ENCODE peak calls at places on chromosomes 16 and 17, in ten cellular contexts. B is upper lobe of right lung, S is RWPE1, Y is endothelial cell, F is A549, I is esophagus squamous epithelium, W is neural crest cell, D is body of pancreas, N is stomach, X is spleen. U is an unnamed sample.

GRCh38 chr17:35146214-35146833 is 1.3 kb upstream of the UNC45B start:
- DNase-seq in I (no peak), B (no peak), N (no peak), S (no peak), F (no peak), X (no peak), W (no peak), Y (no peak), D (no peak), U (no peak)

GRCh38 chr16:66754819-66755218 is 3.4 kb upstream of the DYNC1LI2 start:
- DNase-seq in W (no peak), S (no peak), N (no peak), F (no peak), B (no peak), X (no peak), D (no peak), Y (no peak), I (no peak), U (no peak)

GRCh38 chr17:2056221-2057129 is 1.6 kb downstream of the HIC1 start:
- DNase-seq in W (no peak), B (no peak), I (no peak), F (no peak), X (peak), D (peak), S (no peak), Y (peak), N (no peak), U (peak)

GRCh38 chr17:79036609-79037008 is 12.6 kb downstream of the C1QTNF1 start:
- DNase-seq in N (no peak), D (no peak), W (no peak), X (no peak), S (peak), Y (no peak), I (no peak), B (no peak), F (peak), U (no peak)

GRCh38 chr16:85360323-85361277 is 248.3 kb upstream of the CIBAR2 start:
- DNase-seq in W (no peak), B (peak), Y (no peak), F (no peak), I (no peak), N (peak), D (peak), S (peak), X (no peak), U (no peak)

GRCh38 chr17:13981881-13982280 is 87.4 kb upstream of the COX10 start:
- DNase-seq in S (no peak), I (no peak), D (no peak), B (no peak), W (no peak), X (no peak), Y (no peak), N (no peak), F (no peak), U (no peak)

GRCh38 chr16:2783581-2784375 is 3.6 kb downstream of the PRSS33 start:
- DNase-seq in W (no peak), I (no peak), X (peak), B (peak), F (no peak), N (no peak), S (no peak), D (no peak), Y (no peak), U (no peak)

GRCh38 chr16:84034516-84034915 is 8.1 kb downstream of the SLC38A8 start:
- DNase-seq in B (no peak), D (no peak), W (no peak), I (no peak), F (no peak), S (no peak), Y (no peak), N (no peak), X (no peak), U (no peak)

DNA sequence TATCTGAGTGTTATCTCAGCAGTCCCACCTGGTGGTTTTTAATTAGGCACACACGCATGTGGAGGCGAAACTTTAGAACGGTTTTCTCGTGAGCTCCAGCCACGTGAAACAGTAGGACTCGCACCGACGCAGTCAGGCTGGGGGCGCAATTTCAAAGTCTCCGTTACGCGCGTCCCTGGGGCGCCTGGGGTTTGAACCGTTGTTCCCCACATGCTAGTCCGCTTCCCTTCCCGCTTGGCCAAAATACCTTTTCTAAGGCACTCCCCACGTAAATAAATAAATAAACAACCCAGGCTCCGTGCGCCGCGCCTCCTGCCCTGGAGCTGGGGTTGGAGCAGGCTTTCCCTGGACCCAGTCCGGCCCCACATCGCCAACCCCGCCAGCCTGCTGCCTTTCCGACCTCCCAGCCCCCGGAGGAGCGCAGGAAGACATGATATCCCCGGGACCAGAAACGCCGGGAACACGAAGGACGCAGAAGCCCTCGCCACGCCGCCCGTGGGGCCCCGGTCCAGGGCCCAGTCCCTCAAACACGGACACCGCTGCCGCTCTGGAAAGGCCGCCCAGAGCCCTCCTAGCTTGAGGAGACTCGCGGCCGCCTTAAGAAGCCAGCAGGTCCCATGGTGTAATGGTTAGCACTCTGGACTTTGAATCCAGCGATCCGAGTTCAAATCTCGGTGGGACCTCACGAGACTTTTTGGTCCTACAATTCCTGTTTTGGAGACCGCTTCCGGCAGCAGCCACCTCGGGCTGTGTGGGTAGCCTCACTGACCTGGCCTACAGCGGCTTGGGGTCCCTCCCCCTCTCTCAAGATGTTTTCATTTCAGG is 18.2 kb downstream of the GNGT2 start:
- DNase-seq in B (peak), F (peak), Y (peak), S (peak), D (peak), I (no peak), W (peak), X (peak), N (peak), U (peak)
- TF ChIP-seq CTCF in B (peak), F (peak), Y (no peak), S (peak), D (peak), I (peak), W (peak), X (peak), N (no peak), U (no peak)

DNA sequence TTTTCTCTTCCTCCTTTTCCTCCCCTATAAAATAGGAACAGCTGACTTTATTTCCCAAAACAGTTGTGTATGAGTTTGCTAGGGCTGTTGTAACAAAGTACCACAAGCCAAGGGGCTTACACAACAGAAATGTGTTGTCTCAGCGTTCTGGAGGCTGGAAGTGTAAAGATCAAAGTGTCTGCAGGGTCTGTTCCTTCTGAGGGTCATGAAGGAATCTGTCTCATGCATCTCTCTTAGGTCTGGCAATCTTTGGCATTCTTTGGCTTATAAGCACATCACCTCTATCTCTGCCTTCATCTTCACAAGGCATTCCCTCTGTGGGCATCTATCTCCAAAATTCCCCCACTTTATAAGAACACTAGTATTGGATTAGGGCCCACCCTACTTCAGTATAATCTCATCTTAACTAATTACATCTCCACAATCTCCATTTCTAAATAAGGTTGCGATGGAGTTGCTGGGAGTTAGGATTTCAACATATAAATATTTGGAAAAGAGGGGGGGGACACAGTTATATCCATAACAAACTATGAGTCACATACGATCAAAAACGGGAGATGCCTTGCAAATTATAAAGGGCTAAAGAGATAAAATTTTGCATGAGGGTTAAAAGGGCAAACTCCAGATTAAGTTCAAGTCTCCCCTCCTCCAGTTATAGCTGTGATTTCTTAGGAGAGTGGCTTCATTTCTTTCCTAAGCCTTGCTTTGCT is 109.6 kb downstream of the VAT1L start:
- DNase-seq in X (no peak), B (no peak), N (no peak), D (no peak), W (no peak), S (no peak), I (no peak), Y (no peak), F (no peak), U (no peak)
- TF ChIP-seq CTCF in X (no peak), B (no peak), N (no peak), D (no peak), W (no peak), S (no peak), I (no peak), Y (no peak), F (no peak), U (no peak)

GRCh38 chr17:47735536-47736011 is 2.5 kb downstream of the TBX21 start:
- DNase-seq in I (no peak), F (no peak), X (peak), B (peak), W (no peak), S (no peak), D (no peak), Y (no peak), N (no peak), U (no peak)
- TF ChIP-seq CTCF in I (no peak), F (no peak), X (no peak), B (no peak), W (no peak), S (no peak), D (no peak), Y (no peak), N (no peak), U (no peak)

GRCh38 chr17:81524865-81525159 is 3.4 kb upstream of the FSCN2 start:
- DNase-seq in X (no peak), N (no peak), D (no peak), Y (no peak), W (no peak), B (no peak), I (no peak), S (no peak), F (no peak), U (no peak)

GRCh38 chr17:81520021-81520894 is 7.7 kb upstream of the ACTG1 start:
- DNase-seq in D (peak), N (no peak), S (no peak), F (no peak), I (no peak), X (peak), Y (no peak), W (no peak), B (peak), U (peak)

GRCh38 chr17:81522491-81523125 is 5.6 kb upstream of the FSCN2 start:
- DNase-seq in B (no peak), N (no peak), W (no peak), I (no peak), Y (no peak), S (no peak), D (no peak), F (no peak), X (no peak), U (no peak)

GRCh38 chr17:81524063-81524864 is 3.9 kb upstream of the FSCN2 start:
- DNase-seq in I (no peak), S (no peak), B (no peak), Y (no peak), N (no peak), F (no peak), X (no peak), D (no peak), W (no peak), U (no peak)

DNA sequence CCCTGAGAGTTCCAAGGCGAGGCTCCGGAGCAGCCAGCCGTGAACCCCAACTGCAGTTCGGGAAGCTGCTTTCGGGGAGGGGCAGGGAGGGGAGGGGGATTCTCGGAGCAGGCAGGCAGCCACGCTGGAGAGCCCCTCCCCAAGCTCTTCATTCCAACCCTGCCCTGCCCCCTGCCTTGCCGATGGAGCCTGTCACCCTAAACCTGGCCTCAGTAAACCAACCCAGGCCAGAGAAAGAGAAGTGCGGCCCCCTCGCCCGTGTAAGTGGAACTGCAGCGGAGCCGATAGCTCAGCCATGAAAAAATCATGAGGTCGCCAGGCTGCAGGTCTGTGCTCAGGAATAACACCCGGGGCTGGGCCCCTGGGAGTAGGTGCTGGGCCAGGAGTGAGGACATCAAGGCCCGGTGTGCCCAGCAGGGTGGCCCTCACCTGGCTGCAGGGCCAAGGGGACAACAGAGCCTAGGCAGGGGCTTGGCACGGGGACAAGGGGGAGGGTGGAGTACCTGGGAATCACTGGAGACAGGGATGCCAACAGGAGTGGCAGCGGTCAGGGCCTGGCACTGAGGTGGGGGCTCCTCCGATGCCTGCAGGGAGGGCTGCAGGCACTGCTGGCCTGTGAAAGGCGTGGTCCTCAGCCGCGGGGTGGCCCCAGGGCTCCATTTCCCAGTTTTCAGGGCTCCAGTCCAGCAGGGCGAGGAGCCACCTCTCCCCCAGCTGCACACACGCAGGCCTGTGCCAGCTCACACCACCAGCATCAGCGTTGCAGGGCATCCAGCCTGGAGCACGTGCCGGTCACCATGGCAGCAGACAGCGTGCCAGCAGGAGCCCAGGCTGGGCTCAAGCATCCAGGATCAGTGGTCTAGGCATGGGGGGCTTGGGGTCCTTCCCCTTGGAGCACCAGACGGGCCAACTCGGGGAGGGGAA is 4.8 kb upstream of the FSCN2 start:
- DNase-seq in W (peak), Y (peak), S (peak), X (no peak), F (no peak), B (no peak), D (no peak), I (no peak), N (peak), U (peak)
- TF ChIP-seq CTCF in W (peak), Y (peak), S (no peak), X (no peak), F (no peak), B (peak), D (no peak), I (no peak), N (no peak), U (no peak)

U was measured in heart left ventricle.